ENCODE peak calls at places on chromosomes 7 and 10, in five cellular contexts. One of them, this sample, is unnamed. For H3K27me3, the result is how much of the 10 kb centered on the place peaks cover.

GRCh38 chr10:16686081-16686902 is 130.9 kb downstream of the RSU1 start:
- DNase-seq in WERI-Rb-1: no peak
- DNase-seq in astrocyte: no peak
- DNase-seq in CD4-positive, alpha-beta T cell: no peak
- DNase-seq in colonic mucosa: no peak
- DNase-seq in this sample: no peak

GRCh38 chr7:123241809-123242208 is 42.0 kb upstream of the SLC13A1 start:
- DNase-seq in WERI-Rb-1: no peak
- DNase-seq in astrocyte: no peak
- DNase-seq in CD4-positive, alpha-beta T cell: no peak
- DNase-seq in colonic mucosa: no peak
- DNase-seq in this sample: no peak

GRCh38 chr7:18499407-18500197 is 4.1 kb downstream of the HDAC9 start:
- DNase-seq in WERI-Rb-1: no peak
- DNase-seq in astrocyte: no peak
- DNase-seq in CD4-positive, alpha-beta T cell: no peak
- DNase-seq in colonic mucosa: no peak
- DNase-seq in this sample: peak

GRCh38 chr10:101014230-101014884 is 14.7 kb downstream of the LZTS2 start:
- DNase-seq in WERI-Rb-1: peak
- DNase-seq in astrocyte: no peak
- DNase-seq in CD4-positive, alpha-beta T cell: peak
- DNase-seq in colonic mucosa: peak
- DNase-seq in this sample: peak

GRCh38 chr7:409344-410281 is 110.0 kb downstream of the PDGFA start:
- DNase-seq in WERI-Rb-1: no peak
- DNase-seq in astrocyte: no peak
- DNase-seq in CD4-positive, alpha-beta T cell: no peak
- DNase-seq in colonic mucosa: no peak
- DNase-seq in this sample: no peak

GRCh38 chr7:134729895-134730294 is 49.5 kb upstream of the CALD1 start:
- DNase-seq in WERI-Rb-1: no peak
- DNase-seq in astrocyte: no peak
- DNase-seq in CD4-positive, alpha-beta T cell: no peak
- DNase-seq in colonic mucosa: no peak
- DNase-seq in this sample: no peak

GRCh38 chr7:149202831-149203231 is 7.5 kb downstream of the ZNF282 start:
- DNase-seq in WERI-Rb-1: no peak
- DNase-seq in astrocyte: peak
- DNase-seq in CD4-positive, alpha-beta T cell: no peak
- DNase-seq in colonic mucosa: no peak
- DNase-seq in this sample: peak

GRCh38 chr10:122114156-122114747 is 125.3 kb downstream of the TACC2 start:
- DNase-seq in WERI-Rb-1: no peak
- DNase-seq in astrocyte: no peak
- DNase-seq in CD4-positive, alpha-beta T cell: no peak
- DNase-seq in colonic mucosa: no peak
- DNase-seq in this sample: no peak

GRCh38 chr10:43427166-43427825 is 9.6 kb upstream of the ZNF487 start:
- DNase-seq in WERI-Rb-1: no peak
- DNase-seq in astrocyte: no peak
- DNase-seq in CD4-positive, alpha-beta T cell: peak
- DNase-seq in colonic mucosa: no peak
- DNase-seq in this sample: no peak

GRCh38 chr7:44046321-44047061 is 2.0 kb downstream of the DBNL start:
- DNase-seq in WERI-Rb-1: no peak
- DNase-seq in astrocyte: no peak
- DNase-seq in CD4-positive, alpha-beta T cell: no peak
- DNase-seq in colonic mucosa: no peak
- DNase-seq in this sample: no peak

GRCh38 chr7:77738382-77738781 is 42.1 kb downstream of the RSBN1L start:
- DNase-seq in WERI-Rb-1: no peak
- DNase-seq in astrocyte: no peak
- DNase-seq in CD4-positive, alpha-beta T cell: no peak
- DNase-seq in colonic mucosa: no peak
- DNase-seq in this sample: no peak

GRCh38 chr7:24727165-24728120 is 29.8 kb downstream of the GSDME start:
- DNase-seq in WERI-Rb-1: no peak
- DNase-seq in astrocyte: no peak
- DNase-seq in CD4-positive, alpha-beta T cell: no peak
- DNase-seq in colonic mucosa: no peak
- DNase-seq in this sample: no peak

GRCh38 chr7:149097088-149097487 is 6.6 kb upstream of the ZNF786 start:
- DNase-seq in WERI-Rb-1: no peak
- DNase-seq in astrocyte: peak
- DNase-seq in CD4-positive, alpha-beta T cell: no peak
- DNase-seq in colonic mucosa: no peak
- DNase-seq in this sample: no peak

GRCh38 chr7:36264123-36264916 is 111.3 kb downstream of the EEPD1 start:
- DNase-seq in WERI-Rb-1: peak
- DNase-seq in astrocyte: no peak
- DNase-seq in CD4-positive, alpha-beta T cell: no peak
- DNase-seq in colonic mucosa: no peak
- DNase-seq in this sample: no peak

GRCh38 chr10:110827410-110827809 is 44.3 kb upstream of the PDCD4 start:
- DNase-seq in WERI-Rb-1: no peak
- DNase-seq in astrocyte: peak
- DNase-seq in CD4-positive, alpha-beta T cell: no peak
- DNase-seq in colonic mucosa: no peak
- DNase-seq in this sample: no peak

GRCh38 chr7:136049117-136049516 is 72.0 kb upstream of the MTPN start:
- DNase-seq in WERI-Rb-1: no peak
- DNase-seq in astrocyte: no peak
- DNase-seq in CD4-positive, alpha-beta T cell: no peak
- DNase-seq in colonic mucosa: no peak
- DNase-seq in this sample: no peak

DNA sequence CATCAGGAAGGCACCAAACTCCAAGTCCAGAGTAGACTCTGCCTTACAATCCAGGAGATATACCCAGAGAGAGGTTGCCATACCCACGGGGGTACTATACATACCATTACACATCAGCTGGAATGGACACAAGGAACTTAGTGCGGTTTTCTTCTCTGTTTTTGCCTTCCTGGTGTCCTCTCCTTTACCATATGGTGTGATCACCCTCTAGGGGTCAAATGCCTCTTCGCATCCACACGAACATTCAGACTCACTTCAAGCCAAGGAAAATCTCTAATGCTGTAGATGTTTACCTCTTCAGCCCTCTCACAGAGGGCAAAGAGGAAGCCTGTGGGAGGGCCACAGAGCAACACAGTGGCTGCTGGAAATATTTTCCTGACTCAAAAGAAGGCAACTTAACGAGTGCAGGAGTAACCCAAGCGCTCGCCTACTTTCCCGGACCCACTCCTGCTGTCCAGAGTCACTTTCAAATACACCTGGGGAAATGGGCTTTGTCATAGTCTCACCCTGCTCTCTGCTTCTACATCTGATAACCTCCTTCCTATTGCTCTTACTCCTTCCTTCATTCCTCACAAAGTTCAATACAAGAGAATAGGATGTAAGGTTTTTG is 220.7 kb downstream of the C7orf25 start:
- DNase-seq in WERI-Rb-1: peak
- DNase-seq in astrocyte: peak
- DNase-seq in CD4-positive, alpha-beta T cell: no peak
- DNase-seq in colonic mucosa: peak
- DNase-seq in this sample: no peak
- TF ChIP-seq CTCF in WERI-Rb-1: peak
- TF ChIP-seq CTCF in astrocyte: peak
- TF ChIP-seq CTCF in CD4-positive, alpha-beta T cell: no peak
- TF ChIP-seq CTCF in colonic mucosa: no peak
- TF ChIP-seq CTCF in this sample: peak

DNA sequence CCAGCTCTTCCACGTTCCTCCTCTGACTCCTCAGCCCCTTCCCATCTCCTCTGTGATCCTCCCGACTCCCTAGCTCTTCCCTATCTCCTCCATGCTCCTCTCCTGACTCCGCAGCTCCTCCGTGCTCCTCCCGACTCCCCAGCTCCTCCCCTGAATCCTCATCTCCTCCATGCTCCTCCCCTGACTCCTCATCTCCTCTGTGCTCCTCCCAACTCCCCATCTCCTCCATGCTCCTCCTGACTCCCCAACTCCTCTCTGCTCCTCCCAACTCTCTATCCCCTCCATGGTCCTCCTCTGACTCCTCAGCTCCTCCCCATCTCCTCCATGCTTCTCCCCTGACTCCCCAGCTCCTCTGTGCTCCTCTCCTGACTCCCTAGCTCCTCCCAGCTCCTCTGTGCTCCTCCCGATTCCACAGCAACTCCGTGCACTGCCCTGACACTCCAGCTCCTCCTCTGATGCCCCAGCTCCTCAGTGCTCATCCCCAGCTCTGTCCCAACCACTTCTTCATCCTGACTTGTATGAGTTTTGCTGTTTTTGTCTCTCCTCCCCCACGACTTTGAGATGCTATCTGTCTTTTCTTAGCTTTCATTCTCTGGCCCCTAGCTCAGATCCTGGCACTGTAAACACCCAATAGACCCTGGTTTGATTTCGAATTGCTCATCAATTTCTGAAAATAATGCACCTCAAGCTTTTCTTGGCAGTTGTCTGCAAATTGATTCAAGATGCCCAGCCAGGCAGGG is 38.3 kb downstream of the OAT start:
- DNase-seq in WERI-Rb-1: no peak
- DNase-seq in astrocyte: no peak
- DNase-seq in CD4-positive, alpha-beta T cell: no peak
- DNase-seq in colonic mucosa: no peak
- DNase-seq in this sample: no peak
- H3K27me3 ChIP-seq in WERI-Rb-1: half or more
- H3K27me3 ChIP-seq in astrocyte: under half
- H3K27me3 ChIP-seq in CD4-positive, alpha-beta T cell: under half
- H3K27me3 ChIP-seq in colonic mucosa: under half
- H3K27me3 ChIP-seq in this sample: under half

GRCh38 chr7:31323101-31323500 is 17.4 kb downstream of the NEUROD6 start:
- DNase-seq in WERI-Rb-1: no peak
- DNase-seq in astrocyte: no peak
- DNase-seq in CD4-positive, alpha-beta T cell: no peak
- DNase-seq in colonic mucosa: no peak
- DNase-seq in this sample: no peak
- H3K27ac ChIP-seq in WERI-Rb-1: no peak
- H3K27ac ChIP-seq in astrocyte: no peak
- H3K27ac ChIP-seq in CD4-positive, alpha-beta T cell: no peak
- H3K27ac ChIP-seq in colonic mucosa: no peak
- H3K27ac ChIP-seq in this sample: no peak

GRCh38 chr10:12846718-12847117 is 154.8 kb downstream of the CCDC3 start:
- DNase-seq in WERI-Rb-1: peak
- DNase-seq in astrocyte: peak
- DNase-seq in CD4-positive, alpha-beta T cell: no peak
- DNase-seq in colonic mucosa: peak
- DNase-seq in this sample: no peak
- TF ChIP-seq CTCF in WERI-Rb-1: no peak
- TF ChIP-seq CTCF in astrocyte: no peak
- TF ChIP-seq CTCF in CD4-positive, alpha-beta T cell: no peak
- TF ChIP-seq CTCF in colonic mucosa: no peak
- TF ChIP-seq CTCF in this sample: no peak

GRCh38 chr7:157972914-157973313 is 614.7 kb downstream of the PTPRN2 start:
- DNase-seq in WERI-Rb-1: no peak
- DNase-seq in astrocyte: no peak
- DNase-seq in CD4-positive, alpha-beta T cell: no peak
- DNase-seq in colonic mucosa: no peak
- DNase-seq in this sample: no peak
- H3K27me3 ChIP-seq in WERI-Rb-1: under half
- H3K27me3 ChIP-seq in astrocyte: under half
- H3K27me3 ChIP-seq in CD4-positive, alpha-beta T cell: under half
- H3K27me3 ChIP-seq in colonic mucosa: under half
- H3K27me3 ChIP-seq in this sample: under half

DNA sequence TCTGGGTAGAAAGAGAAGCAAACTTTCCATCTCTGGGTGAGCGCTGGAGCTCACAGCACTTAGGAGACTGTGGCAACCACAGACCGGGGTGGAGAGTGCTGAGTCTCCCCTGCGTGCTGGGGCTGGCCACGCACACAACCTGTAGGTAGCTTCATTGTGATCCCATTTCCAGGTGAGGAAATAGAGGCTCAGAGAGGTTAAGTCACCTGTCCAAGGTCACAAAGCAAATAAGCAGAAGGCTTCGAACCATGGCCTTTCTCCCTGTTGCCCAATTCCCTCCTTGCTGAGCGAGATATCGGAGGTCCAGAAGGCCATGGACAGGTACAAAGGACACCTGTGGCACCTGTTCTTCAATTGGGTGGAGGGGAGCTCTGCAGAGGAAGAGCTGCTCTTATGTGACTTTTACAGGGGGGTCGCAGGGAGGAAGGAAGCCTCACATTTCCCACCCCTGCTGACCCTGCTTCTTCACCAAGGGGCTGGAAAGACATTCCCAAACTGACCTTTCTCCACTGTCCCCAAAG is 39.4 kb downstream of the ZCCHC24 start:
- DNase-seq in WERI-Rb-1: no peak
- DNase-seq in astrocyte: no peak
- DNase-seq in CD4-positive, alpha-beta T cell: no peak
- DNase-seq in colonic mucosa: no peak
- DNase-seq in this sample: no peak
- H3K27ac ChIP-seq in WERI-Rb-1: no peak
- H3K27ac ChIP-seq in astrocyte: no peak
- H3K27ac ChIP-seq in CD4-positive, alpha-beta T cell: no peak
- H3K27ac ChIP-seq in colonic mucosa: peak
- H3K27ac ChIP-seq in this sample: no peak

DNA sequence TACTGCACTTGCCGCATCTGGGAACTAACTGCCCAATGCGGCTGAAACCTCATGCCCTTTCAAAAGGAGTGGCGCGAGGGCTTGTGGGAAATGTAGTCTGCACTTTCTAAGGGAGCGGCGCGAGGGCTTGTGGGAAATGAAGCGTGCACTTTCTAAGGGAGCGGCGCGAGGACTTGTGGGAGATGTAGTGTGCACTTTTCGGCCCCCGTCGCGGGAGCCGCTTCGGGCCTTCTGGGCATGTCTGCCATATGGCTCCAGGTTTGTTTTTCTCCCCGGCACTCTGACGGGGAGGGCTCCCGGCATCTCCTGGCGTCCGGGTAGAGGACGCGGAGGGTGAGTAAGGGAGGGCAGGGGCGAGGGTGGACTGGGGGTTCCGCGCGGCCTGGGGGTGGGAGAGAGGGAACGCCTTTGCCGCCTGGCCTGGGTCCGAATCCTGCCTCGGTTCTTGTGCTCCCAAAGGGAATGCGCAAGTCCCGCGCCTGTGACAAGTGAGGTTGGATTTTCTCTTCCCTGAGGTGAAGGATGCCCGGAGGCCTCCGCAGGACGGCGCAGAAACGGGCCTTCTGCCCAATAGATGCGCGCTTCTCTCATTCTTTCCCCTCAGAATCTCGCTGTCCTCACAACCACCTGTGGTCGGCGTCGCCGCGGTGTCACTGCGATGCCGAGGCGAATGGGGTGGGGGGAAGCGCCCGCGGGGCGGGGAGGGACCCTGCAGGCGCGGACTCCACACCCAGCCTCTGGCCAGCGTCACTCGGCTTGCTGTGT is at the start of gene ZNF37A:
- DNase-seq in WERI-Rb-1: peak
- DNase-seq in astrocyte: peak
- DNase-seq in CD4-positive, alpha-beta T cell: peak
- DNase-seq in colonic mucosa: peak
- DNase-seq in this sample: peak
- TF ChIP-seq CTCF in WERI-Rb-1: no peak
- TF ChIP-seq CTCF in astrocyte: no peak
- TF ChIP-seq CTCF in CD4-positive, alpha-beta T cell: no peak
- TF ChIP-seq CTCF in colonic mucosa: no peak
- TF ChIP-seq CTCF in this sample: no peak

This sample was measured in lung.